ENCODE peak calls at places on chromosomes 5 and 9, in eight cellular contexts. J is WERI-Rb-1; N is activated CD4-positive, alpha-beta T cell treated with anti-CD3 and anti-CD28 coated beads, Interleukin-2, amount 10 ng/mL, durations not matched to agents 7 days and 5 days; F is stimulated activated CD4-positive, alpha-beta T cell treated with anti-CD3 and anti-CD28 coated beads, Interleukin-1b, Interleukin-23, amount 100 ng/mL, for 24 hours; P is transverse colon; C is ELR; B is lower leg skin; R is SK-N-SH. V is an unnamed sample.

GRCh38 chr9:70502690-70503089 is 88.2 kb upstream of the KLF9 start:
- DNase-seq in J (no peak), N (no peak), F (no peak), P (no peak), C (no peak), B (no peak), R (no peak), V (no peak)

GRCh38 chr5:28862137-28862859 is 1823.9 kb upstream of the CDH9 start:
- DNase-seq in J (no peak), N (no peak), F (no peak), P (no peak), C (no peak), B (no peak), R (no peak), V (peak)

GRCh38 chr5:136769900-136770684 is 404.7 kb upstream of the TRPC7 start:
- DNase-seq in J (peak), N (peak), F (no peak), P (peak), C (peak), B (peak), R (peak), V (peak)

GRCh38 chr9:89505795-89506385 is 8.0 kb upstream of the SEMA4D start:
- DNase-seq in J (no peak), N (no peak), F (no peak), P (no peak), C (no peak), B (peak), R (no peak), V (peak)

GRCh38 chr5:155746340-155747038 is 580.5 kb upstream of the SGCD start:
- DNase-seq in J (no peak), N (no peak), F (no peak), P (no peak), C (no peak), B (no peak), R (no peak), V (no peak)

GRCh38 chr5:150112211-150113046 is 26.1 kb upstream of the CSF1R start:
- DNase-seq in J (peak), N (peak), F (no peak), P (no peak), C (peak), B (peak), R (peak), V (peak)

GRCh38 chr5:151223447-151224264 is at the start of gene CCDC69:
- DNase-seq in J (peak), N (peak), F (no peak), P (peak), C (peak), B (peak), R (peak), V (peak)

GRCh38 chr5:80128129-80128528 is 93.0 kb downstream of the THBS4 start:
- DNase-seq in J (peak), N (no peak), F (no peak), P (no peak), C (peak), B (no peak), R (peak), V (no peak)

GRCh38 chr5:130720355-130720754 is 444.7 kb downstream of the HINT1 start:
- DNase-seq in J (no peak), N (no peak), F (no peak), P (no peak), C (peak), B (no peak), R (peak), V (peak)

GRCh38 chr5:62473209-62473608 is 60.6 kb downstream of the IPO11 start:
- DNase-seq in J (no peak), N (no peak), F (no peak), P (no peak), C (peak), B (no peak), R (no peak), V (no peak)

GRCh38 chr5:91635950-91636349 is 252.8 kb upstream of the ARRDC3 start:
- DNase-seq in J (no peak), N (no peak), F (no peak), P (no peak), C (no peak), B (no peak), R (no peak), V (no peak)

GRCh38 chr5:158154226-158155005 is 295.5 kb upstream of the CLINT1 start:
- DNase-seq in J (no peak), N (no peak), F (no peak), P (no peak), C (peak), B (no peak), R (no peak), V (no peak)

GRCh38 chr9:126805546-126806262 is 864 bp downstream of the ZBTB43 start:
- DNase-seq in J (peak), N (peak), F (peak), P (peak), C (peak), B (no peak), R (no peak), V (peak)

V was measured in neural progenitor cell.